ENCODE peak calls at places on chromosomes 4 and X, in seven cellular contexts. X, W, F, Q, M, A and O are unnamed samples.

GRCh38 chr4:169250796-169251195 is 20.0 kb downstream of the SH3RF1 start:
- DNase-seq in X (no peak), A (no peak), Q (no peak), M (no peak), F (no peak), W (no peak), O (no peak)

GRCh38 chr4:42425146-42426065 is 28.1 kb downstream of the SHISA3 start:
- DNase-seq in Q (no peak), M (no peak), W (no peak), X (no peak), F (no peak), A (no peak), O (no peak)

GRCh38 chrX:18983711-18984380 is at the start of gene PHKA2:
- DNase-seq in A (no peak), F (peak; percentile 40), X (peak; percentile 59), Q (peak; percentile 77), M (peak; percentile 88), W (peak; percentile 70), O (no peak)

GRCh38 chr4:113616443-113616842 is 145.1 kb downstream of the CAMK2D start:
- DNase-seq in X (no peak), A (no peak), W (no peak), M (no peak), F (no peak), Q (no peak), O (no peak)

GRCh38 chr4:32662803-32663202 is 1942.6 kb downstream of the PCDH7 start:
- DNase-seq in W (no peak), F (no peak), Q (no peak), X (no peak), A (no peak), M (no peak), O (no peak)

GRCh38 chr4:21992330-21992729 is 43.8 kb upstream of the KCNIP4 start:
- DNase-seq in X (no peak), Q (no peak), F (no peak), W (no peak), A (no peak), M (no peak), O (peak; percentile 59)

GRCh38 chr4:137390707-137391106 is 141.6 kb downstream of the PCDH18 start:
- DNase-seq in M (no peak), A (no peak), X (no peak), W (no peak), F (no peak), Q (no peak), O (no peak)

GRCh38 chrX:41209853-41210252 is 124.1 kb upstream of the DDX3X start:
- DNase-seq in W (no peak), M (no peak), X (no peak), A (no peak), F (no peak), Q (no peak), O (no peak)

GRCh38 chr4:138741778-138742377 is 273.7 kb upstream of the NOCT start:
- DNase-seq in W (no peak), M (no peak), Q (no peak), X (no peak), F (no peak), A (no peak), O (no peak)
- TF ChIP-seq CTCF in W (no peak), M (no peak), Q (no peak), X (no peak), F (no peak), A (no peak), O (no peak)

GRCh38 chr4:56658410-56659003 is 22.6 kb downstream of the HOPX start:
- DNase-seq in M (no peak), W (no peak), F (no peak), Q (no peak), A (no peak), X (no peak), O (no peak)
- H3K4me3 ChIP-seq in M (no peak overlapping the region), W (no peak overlapping the region), F (no peak overlapping the region), Q (no peak overlapping the region), A (no peak overlapping the region), X (no peak overlapping the region), O (no peak overlapping the region)

DNA sequence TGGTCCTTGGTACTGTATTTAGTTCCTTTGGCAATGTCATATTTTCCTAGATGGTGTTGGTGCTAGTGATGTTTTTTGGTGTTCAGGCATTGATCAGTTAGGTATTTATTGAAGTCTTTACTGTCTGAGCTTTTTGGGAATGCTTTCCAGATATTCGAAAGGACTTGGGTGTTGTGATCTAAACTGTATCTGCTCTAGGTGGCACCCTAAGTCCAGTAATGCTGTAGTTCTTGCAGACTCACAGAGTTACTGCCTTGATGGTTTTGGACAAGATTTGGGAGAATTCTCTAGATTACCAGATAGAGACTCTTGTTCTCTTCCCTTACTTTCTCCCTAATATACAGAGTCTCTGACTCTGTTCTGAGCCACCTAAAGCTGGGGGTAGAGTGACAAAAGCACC is 513.6 kb upstream of the PITX2 start:
- DNase-seq in A (peak; percentile 5), X (no peak), Q (no peak), F (no peak), M (no peak), W (no peak), O (no peak)
- TF ChIP-seq CTCF in A (peak; percentile 4), X (no peak), Q (peak; percentile 16), F (no peak), M (no peak), W (peak; percentile 24), O (no peak)

DNA sequence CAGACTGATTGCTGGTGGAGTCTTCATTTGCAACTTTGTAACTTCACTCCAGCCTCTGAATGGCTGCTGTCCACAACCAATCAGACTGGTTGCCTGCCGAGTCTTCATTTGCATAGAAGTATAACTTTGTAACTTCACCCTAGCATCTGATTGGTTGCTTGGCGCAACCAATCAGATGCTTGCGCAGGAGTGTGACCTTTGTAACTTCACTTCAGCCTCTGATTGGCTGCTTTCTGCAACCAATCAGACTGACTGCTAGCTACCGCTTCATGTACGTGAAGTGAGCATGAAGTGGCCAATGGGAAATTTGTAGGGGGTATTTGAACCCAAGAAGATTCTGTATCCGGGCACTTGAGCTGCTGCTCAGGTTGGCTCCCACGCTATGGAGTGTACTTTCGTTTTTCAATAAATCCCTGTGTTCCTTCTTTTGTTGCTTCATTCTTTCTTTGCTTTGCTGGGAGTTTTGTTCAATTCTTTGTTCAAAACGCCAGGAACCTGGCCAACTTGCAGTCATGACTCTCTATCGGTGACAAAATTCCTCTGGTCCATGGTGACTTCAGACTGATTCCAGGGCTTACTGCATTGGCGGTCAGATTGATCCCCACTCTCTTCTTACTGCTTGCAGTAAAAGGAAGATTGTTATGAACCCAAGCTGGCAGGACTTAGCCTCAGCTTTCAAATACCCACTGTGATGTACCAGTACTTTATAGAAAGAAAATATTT is 46.4 kb upstream of the FGG start:
- DNase-seq in X (no peak), F (no peak), M (no peak), A (no peak), W (no peak), Q (no peak), O (no peak)
- H3K4me3 ChIP-seq in X (no peak overlapping the region), F (no peak overlapping the region), M (no peak overlapping the region), A (no peak overlapping the region), W (no peak overlapping the region), Q (peak overlapping the region; percentile 22), O (peak overlapping the region; percentile 26)

DNA sequence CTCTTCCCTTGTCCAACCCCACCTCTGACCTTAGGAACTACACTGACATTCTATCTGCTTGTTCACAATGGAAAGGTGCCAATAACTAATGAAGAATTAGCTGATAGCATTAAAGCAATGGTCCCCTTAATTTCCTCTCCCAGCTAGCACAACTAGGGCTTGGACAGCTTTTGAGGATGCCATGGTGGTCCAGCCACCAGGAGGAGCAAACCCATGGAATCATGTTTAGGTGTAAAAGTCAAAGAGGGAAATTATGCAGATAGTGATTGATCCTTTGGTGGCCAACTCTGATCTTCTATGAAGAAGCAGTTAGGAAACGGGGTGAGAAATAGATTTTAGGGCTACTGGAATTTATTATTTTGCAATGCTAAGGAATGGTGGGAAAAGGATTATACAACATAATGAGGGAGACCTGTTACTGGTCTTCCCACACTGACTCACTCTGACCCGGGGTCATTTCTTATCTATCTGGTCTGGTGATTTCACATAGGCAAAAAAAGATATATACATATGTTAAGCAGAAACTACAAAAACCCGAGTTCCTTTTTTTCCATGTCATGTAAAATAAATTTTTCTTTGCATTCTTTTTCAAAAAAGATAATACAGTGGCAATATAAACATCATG is 45.8 kb upstream of the FBXW7 start:
- DNase-seq in A (no peak), M (no peak), F (no peak), Q (no peak), W (no peak), X (no peak), O (peak; percentile 22)
- TF ChIP-seq CTCF in A (no peak), M (no peak), F (no peak), Q (no peak), W (no peak), X (no peak), O (peak; percentile 40)

GRCh38 chrX:122389005-122389404 is 795.1 kb upstream of the GRIA3 start:
- DNase-seq in F (no peak), M (no peak), W (no peak), X (no peak), Q (no peak), A (no peak), O (no peak)
- H3K4me3 ChIP-seq in F (no peak overlapping the region), M (no peak overlapping the region), W (no peak overlapping the region), X (no peak overlapping the region), Q (no peak overlapping the region), A (no peak overlapping the region), O (no peak overlapping the region)

DNA sequence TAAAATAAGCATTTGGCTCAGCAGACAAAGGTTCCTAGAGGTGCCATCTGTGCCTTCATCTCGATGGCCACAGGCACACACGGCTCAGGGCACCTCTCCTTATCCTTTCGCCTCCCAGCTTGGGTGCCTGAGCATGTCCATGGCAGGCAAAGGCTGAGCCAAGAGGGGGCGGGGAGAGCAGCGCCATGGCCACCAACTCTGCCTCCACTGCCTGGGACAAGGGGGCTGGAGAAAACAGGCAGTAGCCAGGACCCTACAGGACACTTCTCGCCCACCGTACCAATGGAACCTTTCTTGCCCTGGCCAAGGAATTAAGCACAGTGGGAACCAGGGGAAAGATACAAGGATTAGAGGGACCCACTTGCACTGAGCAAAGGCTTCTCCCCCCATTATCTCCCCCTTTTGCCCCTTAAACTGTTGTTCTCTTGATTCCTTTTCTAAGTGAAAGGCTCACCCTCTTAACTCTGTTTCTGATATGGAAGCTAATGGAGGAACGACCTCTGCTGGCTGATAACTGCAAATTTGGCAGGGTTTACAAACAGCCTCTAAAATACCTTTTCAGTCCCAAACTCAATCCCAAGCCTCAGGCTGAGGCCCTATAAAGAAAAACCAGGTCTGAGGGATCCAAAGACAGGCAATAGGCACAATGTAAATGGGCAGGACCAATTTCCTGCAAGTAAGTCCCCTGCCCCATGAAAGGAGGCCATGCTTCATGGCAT is 335.2 kb downstream of the ADAM29 start:
- DNase-seq in X (no peak), M (peak; percentile 67), F (no peak), A (peak; percentile 24), Q (no peak), W (no peak), O (no peak)
- TF ChIP-seq CTCF in X (no peak), M (no peak), F (no peak), A (no peak), Q (no peak), W (peak; percentile 36), O (peak; percentile 45)